ENCODE peak calls at places on chromosome 22, in eight cellular contexts. U, S, X, C, M, O, T and L are unnamed samples.

GRCh38 chr22:42716221-42716620 is 4.4 kb downstream of the A4GALT start:
- DNase-seq in M (no peak), U (no peak), C (no peak), T (no peak), O (no peak), S (no peak), X (no peak), L (no peak)

GRCh38 chr22:44375451-44375850 is 62.7 kb upstream of the SHISAL1 start:
- DNase-seq in O (no peak), X (no peak), C (no peak), S (no peak), T (no peak), U (no peak), M (no peak), L (no peak)

GRCh38 chr22:24831678-24832077 is 25.7 kb downstream of the SGSM1 start:
- DNase-seq in C (no peak), X (no peak), U (no peak), S (no peak), O (no peak), T (no peak), M (no peak), L (no peak)

GRCh38 chr22:24380220-24381218 is 46.9 kb upstream of the ADORA2A start:
- DNase-seq in O (no peak), U (no peak), S (no peak), C (no peak), M (no peak), T (no peak), X (no peak), L (no peak)

GRCh38 chr22:28582806-28583205 is 96.8 kb downstream of the TTC28 start:
- DNase-seq in C (no peak), S (no peak), M (peak; percentile 88), U (no peak), T (peak; percentile 75), X (no peak), O (no peak), L (no peak)

GRCh38 chr22:50621948-50622722 is 5.8 kb downstream of the ARSA start:
- DNase-seq in T (no peak), C (peak; percentile 20), U (no peak), X (peak; percentile 39), S (no peak), O (no peak), M (no peak), L (no peak)

GRCh38 chr22:36306227-36306626 is 53.3 kb downstream of the APOL1 start:
- DNase-seq in M (no peak), S (no peak), U (no peak), X (no peak), C (no peak), T (no peak), O (no peak), L (no peak)

GRCh38 chr22:28345304-28345703 is 334.3 kb downstream of the TTC28 start:
- DNase-seq in U (no peak), S (no peak), M (peak; percentile 41), O (no peak), T (peak; percentile 10), C (no peak), X (no peak), L (no peak)

GRCh38 chr22:29319072-29319471 is 3.6 kb upstream of the RASL10A start:
- DNase-seq in M (no peak), U (no peak), C (no peak), O (no peak), X (no peak), S (no peak), T (no peak), L (no peak)

GRCh38 chr22:39300198-39300830 is 19.1 kb downstream of the RPL3 start:
- DNase-seq in S (no peak), T (peak; percentile 43), X (no peak), M (peak; percentile 31), C (no peak), U (no peak), O (no peak), L (no peak)

GRCh38 chr22:22923930-22924329 is 36.3 kb downstream of the IGLL5 start:
- DNase-seq in T (no peak), S (no peak), M (no peak), U (no peak), X (no peak), O (no peak), C (no peak), L (no peak)

GRCh38 chr22:29353286-29353685 is 35.1 kb downstream of the AP1B1 start:
- DNase-seq in S (no peak), C (no peak), X (no peak), T (no peak), M (no peak), U (no peak), O (no peak), L (no peak)